ENCODE peak calls at places on chromosome 22, in six cellular contexts. One of them, this sample, is unnamed.

GRCh38 chr22:45604239-45604711 is 67.4 kb upstream of the ATXN10 start:
- DNase-seq in trophoblast cell: peak
- DNase-seq in H1: no peak
- DNase-seq in mesenchymal stem cell: no peak
- DNase-seq in neuronal stem cell: no peak
- DNase-seq in H9: no peak
- DNase-seq in this sample: peak

GRCh38 chr22:33023119-33023827 is 34.9 kb downstream of the SYN3 start:
- DNase-seq in H9: no peak
- DNase-seq in mesenchymal stem cell: no peak
- DNase-seq in trophoblast cell: no peak
- DNase-seq in H1: peak
- DNase-seq in neuronal stem cell: no peak
- DNase-seq in this sample: no peak

GRCh38 chr22:43658823-43659222 is 153.3 kb downstream of the EFCAB6 start:
- DNase-seq in H9: no peak
- DNase-seq in trophoblast cell: no peak
- DNase-seq in H1: peak
- DNase-seq in neuronal stem cell: no peak
- DNase-seq in mesenchymal stem cell: no peak
- DNase-seq in this sample: no peak

GRCh38 chr22:20111045-20111688 is 4.7 kb upstream of the RANBP1 start:
- DNase-seq in H9: no peak
- DNase-seq in H1: no peak
- DNase-seq in neuronal stem cell: no peak
- DNase-seq in trophoblast cell: peak
- DNase-seq in mesenchymal stem cell: peak
- DNase-seq in this sample: peak

GRCh38 chr22:29625090-29625825 is 21.8 kb downstream of the NF2 start:
- DNase-seq in mesenchymal stem cell: peak
- DNase-seq in H1: no peak
- DNase-seq in trophoblast cell: peak
- DNase-seq in H9: no peak
- DNase-seq in neuronal stem cell: peak
- DNase-seq in this sample: peak

GRCh38 chr22:28607710-28608109 is 71.9 kb downstream of the TTC28 start:
- DNase-seq in neuronal stem cell: no peak
- DNase-seq in mesenchymal stem cell: peak
- DNase-seq in trophoblast cell: no peak
- DNase-seq in H1: no peak
- DNase-seq in H9: no peak
- DNase-seq in this sample: peak

GRCh38 chr22:45804986-45805325 is 133.3 kb downstream of the ATXN10 start:
- DNase-seq in H1: no peak
- DNase-seq in H9: no peak
- DNase-seq in mesenchymal stem cell: peak
- DNase-seq in trophoblast cell: peak
- DNase-seq in neuronal stem cell: no peak
- DNase-seq in this sample: peak

GRCh38 chr22:31247726-31248125 is 35.6 kb downstream of the LIMK2 start:
- DNase-seq in H9: no peak
- DNase-seq in mesenchymal stem cell: no peak
- DNase-seq in H1: no peak
- DNase-seq in neuronal stem cell: no peak
- DNase-seq in trophoblast cell: no peak
- DNase-seq in this sample: no peak

GRCh38 chr22:44691796-44692661 is 10.0 kb upstream of the PRR5 start:
- DNase-seq in mesenchymal stem cell: no peak
- DNase-seq in H1: no peak
- DNase-seq in neuronal stem cell: no peak
- DNase-seq in H9: no peak
- DNase-seq in trophoblast cell: peak
- DNase-seq in this sample: no peak

GRCh38 chr22:42863349-42863911 is 6.4 kb upstream of the ARFGAP3 start:
- DNase-seq in H1: no peak
- DNase-seq in mesenchymal stem cell: peak
- DNase-seq in H9: no peak
- DNase-seq in trophoblast cell: peak
- DNase-seq in neuronal stem cell: no peak
- DNase-seq in this sample: peak

GRCh38 chr22:19766235-19766505 is 5.6 kb downstream of the TBX1 start:
- DNase-seq in neuronal stem cell: no peak
- DNase-seq in H1: peak
- DNase-seq in H9: no peak
- DNase-seq in trophoblast cell: peak
- DNase-seq in mesenchymal stem cell: no peak
- DNase-seq in this sample: no peak

GRCh38 chr22:28142361-28142801 is 223.3 kb upstream of the PITPNB start:
- DNase-seq in mesenchymal stem cell: peak
- DNase-seq in trophoblast cell: peak
- DNase-seq in H1: no peak
- DNase-seq in neuronal stem cell: no peak
- DNase-seq in H9: no peak
- DNase-seq in this sample: peak

GRCh38 chr22:43481528-43482309 is 69.9 kb downstream of the MPPED1 start:
- DNase-seq in mesenchymal stem cell: no peak
- DNase-seq in trophoblast cell: no peak
- DNase-seq in H9: no peak
- DNase-seq in H1: no peak
- DNase-seq in neuronal stem cell: no peak
- DNase-seq in this sample: no peak

GRCh38 chr22:24088796-24089195 is 77.7 kb downstream of the CABIN1 start:
- DNase-seq in mesenchymal stem cell: peak
- DNase-seq in H9: no peak
- DNase-seq in neuronal stem cell: no peak
- DNase-seq in H1: no peak
- DNase-seq in trophoblast cell: no peak
- DNase-seq in this sample: peak

GRCh38 chr22:45891471-45891995 is 85.4 kb downstream of the WNT7B start:
- DNase-seq in trophoblast cell: no peak
- DNase-seq in neuronal stem cell: no peak
- DNase-seq in H9: no peak
- DNase-seq in mesenchymal stem cell: no peak
- DNase-seq in H1: no peak
- DNase-seq in this sample: no peak

GRCh38 chr22:43110444-43110926 is at the start of gene BIK:
- DNase-seq in neuronal stem cell: peak
- DNase-seq in H1: no peak
- DNase-seq in trophoblast cell: peak
- DNase-seq in mesenchymal stem cell: peak
- DNase-seq in H9: peak
- DNase-seq in this sample: no peak

GRCh38 chr22:49937758-49938564 is 19.5 kb downstream of the CRELD2 start:
- DNase-seq in mesenchymal stem cell: no peak
- DNase-seq in H1: no peak
- DNase-seq in H9: no peak
- DNase-seq in trophoblast cell: peak
- DNase-seq in neuronal stem cell: no peak
- DNase-seq in this sample: no peak

GRCh38 chr22:42439821-42440674 is 7.8 kb upstream of the NFAM1 start:
- DNase-seq in trophoblast cell: peak
- DNase-seq in H9: no peak
- DNase-seq in H1: no peak
- DNase-seq in mesenchymal stem cell: peak
- DNase-seq in neuronal stem cell: no peak
- DNase-seq in this sample: peak

GRCh38 chr22:32446321-32446720 is 17.9 kb downstream of the BPIFC start:
- DNase-seq in H1: no peak
- DNase-seq in neuronal stem cell: no peak
- DNase-seq in trophoblast cell: no peak
- DNase-seq in mesenchymal stem cell: no peak
- DNase-seq in H9: no peak
- DNase-seq in this sample: peak

GRCh38 chr22:29689201-29689871 is 30.5 kb upstream of the CABP7 start:
- DNase-seq in H1: no peak
- DNase-seq in trophoblast cell: no peak
- DNase-seq in neuronal stem cell: no peak
- DNase-seq in mesenchymal stem cell: no peak
- DNase-seq in H9: no peak
- DNase-seq in this sample: no peak

DNA sequence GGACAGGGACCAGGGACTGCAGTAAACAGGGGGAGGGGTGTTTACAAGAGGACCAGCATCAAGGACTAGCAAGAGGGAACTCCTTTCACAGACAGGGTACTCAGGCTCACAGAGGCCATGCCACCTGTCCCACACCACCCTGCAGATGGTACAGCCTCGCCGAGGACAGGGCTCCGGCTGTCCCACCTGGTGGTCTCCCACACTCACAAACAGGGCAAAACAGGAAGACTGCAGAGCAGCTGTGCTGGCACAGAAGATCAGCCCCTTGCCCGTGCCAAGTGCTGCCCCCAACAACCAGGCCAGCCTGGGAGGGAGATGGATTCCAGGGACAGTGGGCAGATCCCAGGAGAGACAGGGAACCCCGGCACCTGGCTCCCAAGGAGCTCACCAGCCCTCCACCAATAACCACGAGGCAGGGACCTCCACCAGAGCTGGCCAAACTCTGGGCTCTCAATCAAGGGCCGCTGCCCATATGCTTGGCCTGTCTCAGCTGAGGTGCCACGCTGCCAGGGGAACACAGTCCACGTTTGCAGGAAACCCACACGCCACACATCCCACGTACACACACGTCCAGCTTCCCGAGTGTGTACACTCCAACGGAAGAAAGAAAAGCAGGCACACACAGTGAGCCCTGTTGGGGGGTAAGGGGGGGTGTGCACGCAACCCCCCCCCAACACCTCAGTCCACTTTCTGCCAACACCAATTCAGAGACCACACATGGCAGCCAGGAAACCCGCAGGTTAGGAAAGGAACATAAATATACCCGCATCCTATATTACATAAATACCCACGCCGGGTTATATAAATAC is 2.0 kb downstream of the CSNK1E start:
- DNase-seq in neuronal stem cell: no peak
- DNase-seq in trophoblast cell: peak
- DNase-seq in H9: no peak
- DNase-seq in H1: no peak
- DNase-seq in mesenchymal stem cell: peak
- DNase-seq in this sample: peak
- H2BK5ac ChIP-seq in neuronal stem cell: no peak
- H2BK5ac ChIP-seq in trophoblast cell: peak
- H2BK5ac ChIP-seq in H9: no peak
- H2BK5ac ChIP-seq in H1: peak
- H2BK5ac ChIP-seq in mesenchymal stem cell: no peak
- H2BK5ac ChIP-seq in this sample: peak

GRCh38 chr22:18076060-18076497 is 1.7 kb upstream of the PEX26 start:
- DNase-seq in trophoblast cell: peak
- DNase-seq in H1: peak
- DNase-seq in H9: peak
- DNase-seq in neuronal stem cell: peak
- DNase-seq in mesenchymal stem cell: peak
- DNase-seq in this sample: peak
- H2AFZ ChIP-seq in trophoblast cell: no peak
- H2AFZ ChIP-seq in H1: no peak
- H2AFZ ChIP-seq in H9: no peak
- H2AFZ ChIP-seq in neuronal stem cell: peak
- H2AFZ ChIP-seq in mesenchymal stem cell: no peak
- H2AFZ ChIP-seq in this sample: peak

DNA sequence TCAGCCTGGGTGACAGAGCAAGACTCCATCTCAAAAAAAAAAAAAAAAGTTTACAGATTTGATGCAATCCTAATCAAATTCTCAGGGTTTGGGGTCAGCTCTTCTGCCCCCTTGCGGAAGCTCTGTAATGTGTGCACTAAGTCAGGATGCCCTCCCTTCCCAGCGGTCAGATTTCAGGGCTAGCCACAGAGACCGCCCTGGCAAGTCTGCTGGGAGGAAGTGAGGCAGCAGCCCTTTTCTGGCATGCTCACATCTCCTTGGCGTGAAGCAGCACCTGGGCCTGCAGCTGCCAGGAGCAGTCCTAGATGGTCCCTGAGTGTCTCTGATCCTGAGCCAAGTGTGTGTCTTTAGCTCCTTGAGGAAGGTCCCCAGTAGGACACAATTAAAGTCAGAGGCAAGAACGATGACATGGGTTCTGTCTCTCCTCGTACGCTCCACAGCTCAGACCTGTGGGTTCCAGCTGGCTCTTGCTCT is 10.9 kb upstream of the APOBEC3C start:
- DNase-seq in trophoblast cell: peak
- DNase-seq in H1: peak
- DNase-seq in mesenchymal stem cell: peak
- DNase-seq in neuronal stem cell: peak
- DNase-seq in H9: peak
- DNase-seq in this sample: peak
- H2BK5ac ChIP-seq in trophoblast cell: no peak
- H2BK5ac ChIP-seq in H1: peak
- H2BK5ac ChIP-seq in mesenchymal stem cell: no peak
- H2BK5ac ChIP-seq in neuronal stem cell: no peak
- H2BK5ac ChIP-seq in H9: no peak
- H2BK5ac ChIP-seq in this sample: no peak

GRCh38 chr22:37002633-37003032 is 16.6 kb downstream of the TST start:
- DNase-seq in H1: no peak
- DNase-seq in trophoblast cell: no peak
- DNase-seq in mesenchymal stem cell: no peak
- DNase-seq in neuronal stem cell: no peak
- DNase-seq in H9: no peak
- DNase-seq in this sample: no peak

GRCh38 chr22:37001826-37002225 is 17.4 kb downstream of the TST start:
- DNase-seq in trophoblast cell: no peak
- DNase-seq in neuronal stem cell: no peak
- DNase-seq in H9: no peak
- DNase-seq in mesenchymal stem cell: no peak
- DNase-seq in H1: no peak
- DNase-seq in this sample: no peak

GRCh38 chr22:36999463-36999862 is 19.8 kb downstream of the TST start:
- DNase-seq in H9: peak
- DNase-seq in neuronal stem cell: no peak
- DNase-seq in mesenchymal stem cell: no peak
- DNase-seq in H1: no peak
- DNase-seq in trophoblast cell: no peak
- DNase-seq in this sample: no peak

GRCh38 chr22:37000676-37001534 is 18.3 kb downstream of the TST start:
- DNase-seq in H1: no peak
- DNase-seq in trophoblast cell: no peak
- DNase-seq in neuronal stem cell: no peak
- DNase-seq in mesenchymal stem cell: no peak
- DNase-seq in H9: no peak
- DNase-seq in this sample: no peak

DNA sequence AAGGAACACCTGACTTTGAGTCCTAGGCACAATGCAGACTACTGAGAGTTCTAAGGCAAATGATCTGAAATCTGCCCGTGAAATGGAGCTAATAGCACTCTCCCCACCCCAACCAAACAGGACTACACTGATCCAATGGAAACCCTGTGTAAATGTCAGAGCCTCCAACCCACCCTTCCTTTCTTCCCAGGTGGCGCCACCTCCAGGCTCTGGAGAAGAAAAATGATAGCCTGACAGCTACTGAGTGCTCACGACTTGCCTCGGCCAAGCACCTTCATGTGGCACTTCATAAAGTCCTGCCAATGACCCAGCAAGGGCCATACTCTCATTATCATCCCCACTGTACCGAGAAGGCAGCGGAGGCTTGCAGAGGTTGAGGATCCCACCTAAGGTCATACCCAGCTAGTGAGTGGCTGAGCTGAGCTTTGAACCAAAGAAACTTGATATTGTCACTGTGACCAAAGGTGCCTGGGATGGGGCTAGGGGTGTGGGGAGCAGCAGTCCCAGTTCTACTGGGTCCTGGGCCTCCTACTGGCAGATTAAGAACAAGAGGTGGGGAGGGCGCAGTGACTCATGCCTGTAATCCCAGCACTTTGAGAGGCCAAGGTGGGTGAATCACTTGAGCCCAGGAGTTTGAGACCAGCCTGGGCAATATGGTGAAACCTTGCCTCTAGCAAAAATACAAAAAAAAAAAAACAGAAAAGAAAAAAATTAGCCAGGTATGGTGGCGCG is 20.5 kb downstream of the TST start:
- DNase-seq in mesenchymal stem cell: no peak
- DNase-seq in neuronal stem cell: no peak
- DNase-seq in H1: no peak
- DNase-seq in trophoblast cell: no peak
- DNase-seq in H9: peak
- DNase-seq in this sample: peak
- H2AFZ ChIP-seq in mesenchymal stem cell: no peak
- H2AFZ ChIP-seq in neuronal stem cell: no peak
- H2AFZ ChIP-seq in H1: no peak
- H2AFZ ChIP-seq in trophoblast cell: no peak
- H2AFZ ChIP-seq in H9: no peak
- H2AFZ ChIP-seq in this sample: no peak